ENCODE peak calls at places on chromosomes 5 and 9, in seven cellular contexts. W is breast epithelium; K is mesenchymal stem cell; T is cardiac muscle cell; H is MM.1S; I is GM23338; M is CD8-positive, alpha-beta T cell. P is an unnamed sample.

GRCh38 chr5:109253262-109253661 is 156.5 kb downstream of the PJA2 start:
- DNase-seq in W (no peak), K (no peak), T (no peak), H (no peak), I (no peak), M (no peak), P (no peak)

GRCh38 chr5:121188849-121189248 is 662.8 kb upstream of the FTMT start:
- DNase-seq in W (no peak), K (no peak), T (no peak), H (no peak), I (no peak), M (no peak), P (no peak)

GRCh38 chr5:161547573-161548471 is 1.3 kb upstream of the GABRB2 start:
- DNase-seq in W (no peak), K (no peak), T (peak; percentile 37), H (no peak), I (peak; percentile 48), M (peak; percentile 8), P (peak; percentile 38)

GRCh38 chr5:106171708-106172107 is 1499.0 kb downstream of the EFNA5 start:
- DNase-seq in W (no peak), K (no peak), T (no peak), H (no peak), I (no peak), M (no peak), P (no peak)

GRCh38 chr9:108921200-108921599 is 12.7 kb downstream of the ELP1 start:
- DNase-seq in W (no peak), K (no peak), T (no peak), H (no peak), I (no peak), M (no peak), P (no peak)

GRCh38 chr9:86756576-86757381 is 190.5 kb downstream of the GAS1 start:
- DNase-seq in W (no peak), K (no peak), T (no peak), H (no peak), I (no peak), M (no peak), P (no peak)

GRCh38 chr9:78601957-78602565 is 305.1 kb downstream of the PSAT1 start:
- DNase-seq in W (no peak), K (peak; percentile 45), T (peak; percentile 43), H (peak; percentile 53), I (peak; percentile 65), M (no peak), P (peak; percentile 2)

GRCh38 chr9:104386425-104387069 is 117.5 kb upstream of the OR13F1 start:
- DNase-seq in W (no peak), K (peak; percentile 26), T (peak; percentile 52), H (peak; percentile 24), I (peak; percentile 71), M (no peak), P (peak; percentile 11)

GRCh38 chr5:132497488-132497997 is 7.0 kb upstream of the IRF1 start:
- DNase-seq in W (peak; percentile 71), K (peak; percentile 97), T (peak; percentile 28), H (no peak), I (peak; percentile 35), M (peak; percentile 9), P (peak; percentile 73)

GRCh38 chr5:165029471-165029870 is 1524.1 kb downstream of the MAT2B start:
- DNase-seq in W (no peak), K (peak; percentile 75), T (peak; percentile 80), H (peak; percentile 35), I (peak; percentile 78), M (no peak), P (peak; percentile 38)

GRCh38 chr5:139473105-139473504 is 2.3 kb downstream of the SMIM33 start:
- DNase-seq in W (no peak), K (no peak), T (peak; percentile 49), H (no peak), I (peak; percentile 86), M (no peak), P (no peak)

GRCh38 chr9:124868511-124869465 is 6.9 kb downstream of the ARPC5L start:
- DNase-seq in W (peak; percentile 84), K (peak; percentile 84), T (peak; percentile 90), H (peak; percentile 91), I (peak; percentile 92), M (peak; percentile 88), P (peak; percentile 93)

GRCh38 chr9:124871156-124871561 is 9.2 kb downstream of the ARPC5L start:
- DNase-seq in W (no peak), K (no peak), T (no peak), H (no peak), I (no peak), M (no peak), P (no peak)

GRCh38 chr9:124869986-124870560 is 8.1 kb downstream of the ARPC5L start:
- DNase-seq in W (no peak), K (peak; percentile 52), T (peak; percentile 22), H (peak; percentile 75), I (no peak), M (peak; percentile 87), P (no peak)

GRCh38 chr9:124869466-124869985 is 7.6 kb downstream of the ARPC5L start:
- DNase-seq in W (no peak), K (peak; percentile 46), T (peak; percentile 45), H (peak; percentile 31), I (no peak), M (peak; percentile 56), P (no peak)

GRCh38 chr9:124870723-124871122 is 8.8 kb downstream of the ARPC5L start:
- DNase-seq in W (no peak), K (no peak), T (peak; percentile 25), H (no peak), I (no peak), M (no peak), P (no peak)
- H3K4me1 ChIP-seq in W (peaks cover 17% of the 10 kb centered on the region), K (peaks cover 28% of the 10 kb centered on the region), T (peaks cover 24% of the 10 kb centered on the region), H (peaks cover 31% of the 10 kb centered on the region), I (peaks cover 33% of the 10 kb centered on the region), M (peaks cover 53% of the 10 kb centered on the region), P (peaks cover 10% of the 10 kb centered on the region)

DNA sequence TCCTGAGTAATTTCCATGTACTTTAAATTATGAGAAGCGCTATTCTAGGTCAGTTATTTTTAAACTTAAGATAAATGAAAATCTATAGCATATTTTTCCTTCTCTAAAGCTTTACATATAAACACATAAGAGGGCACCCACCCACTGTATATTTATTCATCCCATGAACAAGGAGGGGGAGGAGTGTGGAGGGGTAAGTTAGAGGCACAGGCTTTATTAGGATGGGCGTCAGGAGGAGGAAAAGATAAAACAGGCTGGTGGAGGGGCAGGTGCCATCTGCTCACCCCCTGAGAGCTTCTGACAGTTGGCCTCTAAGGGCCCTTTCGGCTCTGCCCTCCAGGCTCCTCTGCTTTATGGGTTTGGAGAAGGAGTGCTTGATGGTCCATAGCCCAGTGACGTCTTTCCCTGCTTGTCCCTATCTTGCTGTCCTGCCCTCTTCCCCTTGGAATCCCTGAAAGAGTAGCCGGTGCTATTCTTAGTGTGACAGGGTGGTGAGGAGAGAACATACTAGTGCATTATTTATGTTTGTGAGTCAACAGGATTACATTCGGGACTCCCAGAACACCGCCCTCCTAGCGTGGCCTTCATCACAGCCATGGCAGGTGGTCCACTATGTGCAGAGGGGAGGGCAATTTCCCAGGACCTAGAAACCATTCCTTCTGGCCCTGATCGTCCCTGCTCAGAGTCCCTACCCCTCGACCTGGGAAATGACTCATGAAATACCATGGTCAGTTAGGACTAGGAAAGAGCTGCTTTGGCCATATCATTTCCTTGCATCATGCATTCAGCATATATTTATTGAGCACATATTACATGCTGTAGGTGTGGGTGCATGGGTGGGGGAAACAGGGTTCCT is 7.9 kb upstream of the SYNPO start:
- DNase-seq in W (no peak), K (peak; percentile 95), T (no peak), H (no peak), I (no peak), M (no peak), P (no peak)
- H3K4me1 ChIP-seq in W (peaks cover 5% of the 10 kb centered on the region), K (peaks cover 16% of the 10 kb centered on the region), T (peaks cover 12% of the 10 kb centered on the region), H (no peaks in the 10 kb centered on the region), I (peaks cover 4% of the 10 kb centered on the region), M (no peaks in the 10 kb centered on the region), P (peaks cover 23% of the 10 kb centered on the region)

DNA sequence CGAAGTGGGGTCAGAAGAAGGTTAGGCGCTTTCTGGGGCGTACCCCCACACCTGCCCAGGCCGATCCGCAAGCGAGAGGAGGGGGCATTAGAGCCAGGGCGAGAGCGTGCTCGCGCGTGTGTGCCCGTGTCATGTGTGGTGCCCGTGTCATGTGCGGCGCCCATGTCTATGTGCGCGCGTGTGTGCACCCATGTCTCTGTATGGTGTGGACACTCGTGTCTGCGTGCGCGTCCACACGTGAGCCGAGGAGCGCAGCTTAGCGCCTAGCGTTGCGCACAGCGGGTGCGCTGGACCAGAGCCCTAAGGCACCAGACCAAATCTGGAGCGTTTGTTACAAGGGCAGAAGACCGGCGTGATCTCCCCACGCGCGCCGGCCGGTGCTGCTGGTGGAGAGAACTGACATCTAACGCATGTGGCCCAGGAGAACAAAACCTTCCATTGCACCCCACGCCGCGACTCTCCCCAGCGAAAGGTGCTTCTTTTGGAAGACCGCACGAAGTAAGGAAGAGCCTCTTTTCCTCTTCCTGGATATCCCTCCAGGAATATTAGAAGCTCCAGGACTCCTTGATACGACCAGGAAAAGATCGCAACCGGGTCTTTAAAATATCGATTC is 639 bp downstream of the NIM1K start:
- DNase-seq in W (no peak), K (peak; percentile 40), T (peak; percentile 32), H (no peak), I (no peak), M (peak; percentile 21), P (no peak)
- H3K4me1 ChIP-seq in W (peaks cover 4% of the 10 kb centered on the region), K (peaks cover 21% of the 10 kb centered on the region), T (peaks cover 21% of the 10 kb centered on the region), H (no peaks in the 10 kb centered on the region), I (peaks cover 14% of the 10 kb centered on the region), M (peaks cover 19% of the 10 kb centered on the region), P (peaks cover 4% of the 10 kb centered on the region)

GRCh38 chr5:80219381-80219780 is 36.5 kb downstream of the SERINC5 start:
- DNase-seq in W (no peak), K (no peak), T (no peak), H (no peak), I (no peak), M (no peak), P (no peak)

GRCh38 chr5:80215523-80215922 is 40.3 kb downstream of the SERINC5 start:
- DNase-seq in W (no peak), K (no peak), T (no peak), H (no peak), I (no peak), M (no peak), P (no peak)

GRCh38 chr5:80216096-80216495 is 39.8 kb downstream of the SERINC5 start:
- DNase-seq in W (no peak), K (no peak), T (peak; percentile 25), H (no peak), I (no peak), M (no peak), P (no peak)

GRCh38 chr5:80217667-80218066 is 38.2 kb downstream of the SERINC5 start:
- DNase-seq in W (no peak), K (no peak), T (no peak), H (no peak), I (no peak), M (no peak), P (no peak)

DNA sequence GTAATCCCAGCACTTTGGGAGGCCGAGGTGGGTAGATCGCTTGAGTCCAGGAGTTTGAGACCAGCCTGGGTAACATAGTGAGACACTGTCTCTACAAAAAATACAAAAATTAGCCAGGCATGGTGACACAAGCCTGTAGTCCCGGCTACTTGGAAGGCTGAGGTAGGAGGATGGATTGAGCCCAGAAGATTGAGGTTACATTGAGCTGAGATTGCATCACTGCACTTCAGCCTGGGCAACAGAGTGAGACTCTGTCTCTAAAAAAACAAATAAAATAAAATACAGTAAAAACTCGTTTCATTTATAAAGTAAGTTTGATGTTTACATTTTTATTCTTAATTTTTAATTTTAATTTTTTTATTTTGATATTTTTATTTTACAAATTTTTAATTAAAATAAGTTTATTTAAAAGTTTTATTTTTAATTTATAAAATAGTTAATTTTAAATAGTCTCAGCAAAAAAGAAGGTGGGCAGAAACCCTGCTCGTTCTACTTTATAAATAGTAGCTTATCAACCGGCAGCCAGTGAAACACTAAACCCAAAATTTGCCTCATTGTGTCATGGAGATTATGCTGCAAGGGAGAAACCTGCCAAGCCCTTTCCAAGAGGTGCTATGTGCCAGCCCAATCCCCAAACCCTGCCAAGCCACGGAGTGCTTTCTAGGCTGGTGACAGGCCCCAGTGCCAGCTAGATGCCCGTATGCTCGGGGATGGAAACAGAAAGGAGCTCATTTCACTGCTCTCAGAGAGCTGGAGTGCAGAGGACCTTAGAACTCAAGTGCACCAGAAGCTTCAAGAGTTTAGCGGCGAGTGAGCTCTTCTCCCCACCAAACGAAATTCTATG is 38.9 kb downstream of the SERINC5 start:
- DNase-seq in W (peak; percentile 69), K (no peak), T (peak; percentile 35), H (no peak), I (no peak), M (no peak), P (no peak)
- H3K4me1 ChIP-seq in W (no peaks in the 10 kb centered on the region), K (peaks cover 13% of the 10 kb centered on the region), T (peaks cover 44% of the 10 kb centered on the region), H (no peaks in the 10 kb centered on the region), I (peaks cover 68% of the 10 kb centered on the region), M (peaks cover 93% of the 10 kb centered on the region), P (peaks cover 11% of the 10 kb centered on the region)